ENCODE peak calls at places on chromosomes 13 and 19, in four cellular contexts. One of them, this sample, is unnamed.

GRCh38 chr19:46928951-46929350 is 68.2 kb downstream of the ARHGAP35 start:
- DNase-seq in mesenchymal stem cell: peak; percentile 32
- DNase-seq in neuronal stem cell: no peak
- DNase-seq in IMR-90: peak; percentile 27
- DNase-seq in this sample: no peak

GRCh38 chr13:51519839-51520238 is 64.4 kb upstream of the WDFY2 start:
- DNase-seq in IMR-90: peak; percentile 61
- DNase-seq in neuronal stem cell: no peak
- DNase-seq in mesenchymal stem cell: no peak
- DNase-seq in this sample: no peak

GRCh38 chr13:46552302-46552680 is 679 bp upstream of the LRCH1 start:
- DNase-seq in neuronal stem cell: no peak
- DNase-seq in mesenchymal stem cell: no peak
- DNase-seq in IMR-90: no peak
- DNase-seq in this sample: no peak

GRCh38 chr19:55175117-55175867 is 4.8 kb downstream of the SYT5 start:
- DNase-seq in IMR-90: no peak
- DNase-seq in mesenchymal stem cell: no peak
- DNase-seq in neuronal stem cell: no peak
- DNase-seq in this sample: peak; percentile 67

GRCh38 chr13:94249512-94249911 is 230.0 kb downstream of the DCT start:
- DNase-seq in neuronal stem cell: peak; percentile 20
- DNase-seq in mesenchymal stem cell: peak; percentile 69
- DNase-seq in IMR-90: peak; percentile 88
- DNase-seq in this sample: no peak

GRCh38 chr19:43984687-43985000 is 656 bp downstream of the ZNF155 start:
- DNase-seq in mesenchymal stem cell: no peak
- DNase-seq in IMR-90: no peak
- DNase-seq in neuronal stem cell: no peak
- DNase-seq in this sample: no peak

GRCh38 chr13:44024496-44025155 is 144.9 kb downstream of the LACC1 start:
- DNase-seq in IMR-90: no peak
- DNase-seq in neuronal stem cell: no peak
- DNase-seq in mesenchymal stem cell: no peak
- DNase-seq in this sample: no peak

GRCh38 chr13:114101831-114102520 is 30.4 kb downstream of the RASA3 start:
- DNase-seq in neuronal stem cell: no peak
- DNase-seq in IMR-90: no peak
- DNase-seq in mesenchymal stem cell: peak; percentile 44
- DNase-seq in this sample: no peak

GRCh38 chr19:48169974-48170803 is at the start of the genes LIG1 and ZSWIM9:
- DNase-seq in neuronal stem cell: peak; percentile 91
- DNase-seq in IMR-90: peak; percentile 95
- DNase-seq in mesenchymal stem cell: peak; percentile 97
- DNase-seq in this sample: peak; percentile 93
- H2AFZ ChIP-seq in neuronal stem cell: peak within 1 kb of the TSS; percentile 100
- H2AFZ ChIP-seq in IMR-90: peak within 1 kb of the TSS; percentile 100
- H2AFZ ChIP-seq in mesenchymal stem cell: peak within 1 kb of the TSS; percentile 90
- H2AFZ ChIP-seq in this sample: no peak within 1 kb of the TSS

GRCh38 chr13:45415112-45415511 is 3.1 kb downstream of the SLC25A30 start:
- DNase-seq in mesenchymal stem cell: no peak
- DNase-seq in neuronal stem cell: no peak
- DNase-seq in IMR-90: no peak
- DNase-seq in this sample: no peak

GRCh38 chr13:45413826-45414312 is 4.3 kb downstream of the SLC25A30 start:
- DNase-seq in IMR-90: no peak
- DNase-seq in mesenchymal stem cell: no peak
- DNase-seq in neuronal stem cell: no peak
- DNase-seq in this sample: no peak

GRCh38 chr13:45416521-45417125 is 1.6 kb downstream of the SLC25A30 start:
- DNase-seq in neuronal stem cell: no peak
- DNase-seq in mesenchymal stem cell: peak; percentile 16
- DNase-seq in IMR-90: no peak
- DNase-seq in this sample: no peak

GRCh38 chr13:45419945-45420344 is 1.8 kb upstream of the SLC25A30 start:
- DNase-seq in neuronal stem cell: no peak
- DNase-seq in IMR-90: no peak
- DNase-seq in mesenchymal stem cell: no peak
- DNase-seq in this sample: no peak

GRCh38 chr13:45417790-45418534 is at the start of gene SLC25A30:
- DNase-seq in mesenchymal stem cell: peak; percentile 97
- DNase-seq in IMR-90: peak; percentile 80
- DNase-seq in neuronal stem cell: peak; percentile 82
- DNase-seq in this sample: peak; percentile 96
- H3K9ac ChIP-seq in mesenchymal stem cell: peak within 1 kb of the TSS; percentile 93
- H3K9ac ChIP-seq in IMR-90: peak within 1 kb of the TSS; percentile 61
- H3K9ac ChIP-seq in neuronal stem cell: peak within 1 kb of the TSS; percentile 90
- H3K9ac ChIP-seq in this sample: peak within 1 kb of the TSS; percentile 46

DNA sequence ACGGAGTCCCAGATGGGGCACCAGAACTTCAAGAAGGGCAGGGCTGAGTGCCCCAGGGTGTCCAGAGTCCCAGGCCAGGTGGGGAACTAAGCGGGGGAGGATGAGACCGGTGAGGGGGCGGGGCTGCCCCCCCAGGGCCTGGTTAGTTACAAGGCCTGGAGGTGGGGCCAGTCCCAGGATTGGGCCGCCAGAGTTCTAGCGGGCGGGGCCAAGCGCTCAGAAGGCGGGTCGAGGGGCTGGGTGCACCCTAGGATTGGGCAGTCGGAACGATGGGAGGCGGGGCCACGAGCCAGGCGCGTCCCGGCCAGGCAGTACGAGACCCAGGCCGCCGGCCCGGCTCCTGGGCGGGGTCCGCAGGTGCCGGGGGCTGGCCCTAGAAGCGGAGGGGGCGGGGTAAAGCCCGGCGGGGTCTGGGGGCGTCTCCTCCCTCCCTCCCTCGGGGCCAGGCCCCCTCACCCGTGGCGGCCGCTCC is 571 bp downstream of the ZNF653 start:
- DNase-seq in mesenchymal stem cell: peak; percentile 96
- DNase-seq in IMR-90: peak; percentile 91
- DNase-seq in neuronal stem cell: peak; percentile 91
- DNase-seq in this sample: peak; percentile 99
- H4K91ac ChIP-seq in mesenchymal stem cell: peak overlapping the region; percentile 92
- H4K91ac ChIP-seq in IMR-90: peak overlapping the region; percentile 49
- H4K91ac ChIP-seq in neuronal stem cell: no peak overlapping the region
- H4K91ac ChIP-seq in this sample: no peak overlapping the region

GRCh38 chr13:21871919-21872318 is 201.0 kb downstream of the FGF9 start:
- DNase-seq in IMR-90: no peak
- DNase-seq in mesenchymal stem cell: no peak
- DNase-seq in neuronal stem cell: no peak
- DNase-seq in this sample: no peak

GRCh38 chr13:21872795-21873194 is 201.9 kb downstream of the FGF9 start:
- DNase-seq in neuronal stem cell: no peak
- DNase-seq in IMR-90: peak; percentile 12
- DNase-seq in mesenchymal stem cell: no peak
- DNase-seq in this sample: no peak

GRCh38 chr13:21868823-21869222 is 197.9 kb downstream of the FGF9 start:
- DNase-seq in neuronal stem cell: no peak
- DNase-seq in mesenchymal stem cell: no peak
- DNase-seq in IMR-90: no peak
- DNase-seq in this sample: no peak

DNA sequence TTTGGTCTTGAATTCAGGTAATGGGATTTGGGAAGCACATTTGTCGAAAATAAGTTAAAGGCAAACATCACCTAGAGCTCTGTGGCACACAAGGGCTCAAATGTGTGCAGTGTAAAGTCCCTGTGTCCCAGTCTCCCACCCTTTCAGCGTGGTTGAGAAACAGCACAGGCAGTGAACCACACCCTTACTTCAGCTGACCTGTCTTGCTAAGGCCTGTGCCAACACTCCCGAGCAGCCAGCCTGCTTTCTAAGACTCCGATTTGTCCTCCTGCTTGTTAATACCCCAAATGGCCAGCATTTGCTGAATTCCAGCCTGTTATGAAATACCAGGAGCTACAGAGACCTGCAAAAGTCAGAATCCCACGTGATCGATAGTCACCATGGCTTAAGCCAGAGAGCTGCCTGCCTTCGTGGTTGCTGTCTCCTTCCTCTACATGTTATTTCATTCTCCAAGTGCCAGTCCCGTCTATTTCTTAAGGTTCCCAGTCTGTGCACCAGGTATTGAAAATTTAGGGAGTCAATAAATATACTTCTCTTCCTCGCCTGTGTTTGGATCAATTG is 200.5 kb downstream of the FGF9 start:
- DNase-seq in neuronal stem cell: no peak
- DNase-seq in IMR-90: no peak
- DNase-seq in mesenchymal stem cell: no peak
- DNase-seq in this sample: no peak
- H2AFZ ChIP-seq in neuronal stem cell: no peak overlapping the region
- H2AFZ ChIP-seq in IMR-90: no peak overlapping the region
- H2AFZ ChIP-seq in mesenchymal stem cell: no peak overlapping the region
- H2AFZ ChIP-seq in this sample: no peak overlapping the region

DNA sequence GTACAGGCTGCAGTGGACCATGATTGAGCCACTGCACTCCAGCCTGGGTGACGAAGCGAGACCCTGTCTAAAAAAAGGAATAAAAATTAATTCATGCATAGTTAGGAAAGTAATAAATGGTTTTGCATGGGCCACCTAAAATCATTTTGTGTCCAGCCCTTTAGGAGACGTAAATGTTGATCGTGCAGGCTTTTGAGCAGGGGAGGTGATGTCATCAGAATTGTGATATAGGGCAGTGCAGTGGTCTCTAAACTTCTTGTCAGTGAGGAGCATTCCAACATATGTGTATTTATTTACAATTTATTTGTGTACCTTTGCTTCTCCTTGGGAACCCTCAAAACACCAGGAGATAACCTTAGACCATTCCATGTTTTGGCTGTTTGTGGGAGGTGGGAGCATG is 3.0 kb downstream of the SMARCA4 start:
- DNase-seq in neuronal stem cell: no peak
- DNase-seq in IMR-90: no peak
- DNase-seq in mesenchymal stem cell: no peak
- DNase-seq in this sample: no peak
- H3K9ac ChIP-seq in neuronal stem cell: no peak overlapping the region
- H3K9ac ChIP-seq in IMR-90: no peak overlapping the region
- H3K9ac ChIP-seq in mesenchymal stem cell: no peak overlapping the region
- H3K9ac ChIP-seq in this sample: no peak overlapping the region

DNA sequence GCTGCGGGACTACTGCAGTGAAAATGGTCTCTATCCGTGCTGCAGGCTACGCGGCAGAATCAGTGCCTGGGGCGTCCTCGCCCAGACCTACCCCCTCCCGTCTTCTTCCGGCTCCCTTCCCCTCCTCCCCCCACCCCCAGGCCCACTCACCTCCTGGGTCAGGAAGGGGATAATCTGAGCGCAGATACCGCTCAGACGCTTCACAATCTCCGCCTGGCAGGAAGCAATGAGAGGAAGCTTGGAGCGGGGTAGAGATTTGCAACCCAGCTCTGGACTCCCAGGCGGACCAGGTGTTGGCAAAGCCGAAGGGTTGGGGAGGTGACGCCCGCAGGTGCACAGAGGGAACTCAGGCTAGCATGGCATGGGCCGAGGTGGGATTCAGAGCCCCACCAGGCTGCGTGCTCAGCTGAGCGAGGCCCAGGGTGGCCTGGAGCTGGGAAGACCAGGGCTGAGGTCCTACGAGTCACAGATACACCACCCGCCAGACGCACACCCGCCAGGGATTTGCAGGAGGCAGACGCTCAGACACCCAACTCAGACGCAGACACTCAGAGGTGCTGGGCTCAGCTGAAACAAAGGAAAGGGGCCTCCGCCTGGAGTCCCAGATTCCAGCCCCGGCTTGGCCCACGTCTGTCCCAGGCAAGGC is 4.1 kb downstream of the TLE2 start:
- DNase-seq in neuronal stem cell: no peak
- DNase-seq in mesenchymal stem cell: peak; percentile 18
- DNase-seq in IMR-90: no peak
- DNase-seq in this sample: peak; percentile 59
- H4K91ac ChIP-seq in neuronal stem cell: peak overlapping the region; percentile 99
- H4K91ac ChIP-seq in mesenchymal stem cell: no peak overlapping the region
- H4K91ac ChIP-seq in IMR-90: no peak overlapping the region
- H4K91ac ChIP-seq in this sample: no peak overlapping the region

This sample was measured in H9.